ENCODE peak calls at places on chromosomes 6 and 20, in eight cellular contexts. T, K, V, H, X, M, G and O are unnamed samples.

GRCh38 chr20:31815408-31816188 is 3.6 kb upstream of the MYLK2 start:
- DNase-seq in T (peak), X (peak), M (no peak), V (peak), K (peak), G (no peak), H (peak), O (no peak)

GRCh38 chr6:70028246-70028645 is 161.9 kb downstream of the COL19A1 start:
- DNase-seq in M (no peak), X (no peak), V (no peak), K (no peak), H (no peak), T (no peak), G (no peak), O (no peak)

GRCh38 chr6:42022755-42023384 is 27.5 kb upstream of the TAF8 start:
- DNase-seq in H (no peak), M (no peak), G (no peak), X (no peak), V (no peak), T (no peak), K (no peak), O (no peak)

GRCh38 chr20:14036567-14036966 is 41.3 kb downstream of the MACROD2 start:
- DNase-seq in T (no peak), H (no peak), G (no peak), V (no peak), K (no peak), X (no peak), M (no peak), O (no peak)

GRCh38 chr20:39986231-39986904 is 702.7 kb downstream of the MAFB start:
- DNase-seq in G (no peak), H (peak), V (peak), K (peak), M (no peak), T (no peak), X (peak), O (no peak)

GRCh38 chr20:20078041-20078440 is 25.7 kb downstream of the CFAP61 start:
- DNase-seq in V (no peak), M (no peak), H (no peak), T (no peak), K (no peak), G (no peak), X (no peak), O (no peak)

GRCh38 chr6:73879466-73879865 is 183.5 kb downstream of the CD109 start:
- DNase-seq in M (no peak), H (peak), X (no peak), T (no peak), V (no peak), K (peak), G (no peak), O (no peak)

GRCh38 chr20:52889225-52889624 is 82.9 kb upstream of the TSHZ2 start:
- DNase-seq in H (peak), X (no peak), T (no peak), G (no peak), V (no peak), M (no peak), K (no peak), O (no peak)

GRCh38 chr6:53647437-53648094 is 18.0 kb downstream of the KLHL31 start:
- DNase-seq in X (no peak), M (peak), G (no peak), K (no peak), H (peak), V (no peak), T (no peak), O (peak)

GRCh38 chr6:692356-692851 is 535 bp downstream of the EXOC2 start:
- DNase-seq in V (peak), H (peak), M (peak), K (no peak), G (peak), X (no peak), T (no peak), O (no peak)

GRCh38 chr6:16239090-16239797 is 857 bp downstream of the GMPR start:
- DNase-seq in V (no peak), G (no peak), H (peak), K (peak), X (no peak), M (peak), T (peak), O (no peak)

GRCh38 chr6:2630891-2631458 is 119.7 kb downstream of the MYLK4 start:
- DNase-seq in G (no peak), V (no peak), M (no peak), T (no peak), X (no peak), H (peak), K (no peak), O (no peak)

GRCh38 chr20:46346770-46347169 is 38.5 kb upstream of the CDH22 start:
- DNase-seq in K (no peak), M (no peak), G (no peak), V (no peak), X (no peak), H (no peak), T (no peak), O (no peak)

GRCh38 chr6:69729870-69730449 is 66.8 kb downstream of the LMBRD1 start:
- DNase-seq in M (no peak), H (peak), T (no peak), G (no peak), K (no peak), V (no peak), X (no peak), O (no peak)

GRCh38 chr6:91291071-91291470 is 704.2 kb upstream of the MAP3K7 start:
- DNase-seq in V (no peak), H (peak), T (no peak), X (no peak), G (no peak), M (no peak), K (no peak), O (no peak)

GRCh38 chr6:109079981-109080380 is 14.7 kb downstream of the SESN1 start:
- DNase-seq in G (no peak), V (no peak), K (no peak), X (no peak), M (no peak), H (no peak), T (no peak), O (peak)

GRCh38 chr6:2524090-2524489 is 226.6 kb downstream of the MYLK4 start:
- DNase-seq in H (peak), T (no peak), M (no peak), G (no peak), X (no peak), V (no peak), K (no peak), O (no peak)

GRCh38 chr20:53032021-53033001 is 60.2 kb downstream of the TSHZ2 start:
- DNase-seq in X (no peak), T (no peak), G (no peak), M (no peak), V (no peak), H (peak), K (peak), O (no peak)

GRCh38 chr20:44728835-44729342 is 13.7 kb downstream of the CCN5 start:
- DNase-seq in V (peak), X (peak), M (no peak), G (no peak), T (no peak), K (peak), H (peak), O (no peak)

GRCh38 chr6:90393232-90393884 is 96.7 kb upstream of the BACH2 start:
- DNase-seq in V (peak), G (peak), H (peak), T (peak), M (peak), X (peak), K (peak), O (no peak)

GRCh38 chr20:63096681-63097335 is 90.0 kb upstream of the BHLHE23 start:
- DNase-seq in G (no peak), V (peak), K (no peak), M (no peak), H (no peak), X (no peak), T (no peak), O (no peak)

GRCh38 chr6:139371421-139372253 is 2.8 kb downstream of the CITED2 start:
- DNase-seq in M (no peak), G (no peak), H (peak), K (peak), T (no peak), V (no peak), X (no peak), O (no peak)